ENCODE peak calls at places on chromosomes 16 and 17, in four cellular contexts. S is left ventricle myocardium inferior; I is CD8-positive, alpha-beta memory T cell; B is heart left ventricle. K is an unnamed sample.

GRCh38 chr17:75549246-75550138 is 24.0 kb downstream of the LLGL2 start:
- DNase-seq in S (no peak), B (no peak), I (no peak), K (no peak)

GRCh38 chr16:1941924-1942809 is 832 bp downstream of the MSRB1 start:
- DNase-seq in B (no peak), I (no peak), S (no peak), K (no peak)

GRCh38 chr16:66961065-66961744 is at the start of gene CES3:
- DNase-seq in I (peak), B (no peak), S (peak), K (peak)

GRCh38 chr17:67725232-67726206 is 7.8 kb downstream of the NOL11 start:
- DNase-seq in B (no peak), S (no peak), I (peak), K (peak)

GRCh38 chr16:84598391-84598750 is 19.5 kb downstream of the COTL1 start:
- DNase-seq in B (no peak), S (no peak), I (no peak), K (no peak)

GRCh38 chr17:44132275-44132821 is 8.9 kb upstream of the HDAC5 start:
- DNase-seq in I (no peak), S (no peak), B (no peak), K (no peak)

GRCh38 chr16:9900576-9900975 is 281.7 kb downstream of the GRIN2A start:
- DNase-seq in B (no peak), S (no peak), I (no peak), K (no peak)

GRCh38 chr17:64259922-64260321 is 3.1 kb downstream of the TEX2 start:
- DNase-seq in B (no peak), I (no peak), S (no peak), K (no peak)

GRCh38 chr16:88566158-88566557 is 4.0 kb upstream of the ZC3H18 start:
- DNase-seq in B (peak), I (no peak), S (no peak), K (no peak)

GRCh38 chr16:4783951-4784336 is 4.2 kb downstream of the SEPTIN12 start:
- DNase-seq in B (no peak), I (no peak), S (no peak), K (no peak)

GRCh38 chr17:74490716-74491115 is 24.3 kb downstream of the CD300A start:
- DNase-seq in B (no peak), S (no peak), I (no peak), K (no peak)

GRCh38 chr17:26782153-26782552 is 511.8 kb upstream of the WSB1 start:
- DNase-seq in B (peak), I (no peak), S (no peak), K (no peak)

GRCh38 chr17:77440571-77440981 is 299.8 kb downstream of the SEC14L1 start:
- DNase-seq in B (no peak), I (no peak), S (peak), K (no peak)

GRCh38 chr17:6420173-6420641 is 14.7 kb downstream of the AIPL1 start:
- DNase-seq in S (no peak), B (no peak), I (no peak), K (no peak)

GRCh38 chr17:49120166-49120565 is 12.4 kb upstream of the B4GALNT2 start:
- DNase-seq in I (no peak), B (no peak), S (no peak), K (no peak)
- H3K27ac ChIP-seq in I (no peak), B (no peak), S (no peak), K (no peak)

GRCh38 chr16:52283018-52283417 is 263.9 kb downstream of the TOX3 start:
- DNase-seq in S (no peak), I (no peak), B (no peak), K (no peak)

GRCh38 chr16:52283581-52284375 is 263.2 kb downstream of the TOX3 start:
- DNase-seq in B (no peak), S (no peak), I (no peak), K (peak)
- H3K27ac ChIP-seq in B (no peak), S (no peak), I (no peak), K (no peak)

DNA sequence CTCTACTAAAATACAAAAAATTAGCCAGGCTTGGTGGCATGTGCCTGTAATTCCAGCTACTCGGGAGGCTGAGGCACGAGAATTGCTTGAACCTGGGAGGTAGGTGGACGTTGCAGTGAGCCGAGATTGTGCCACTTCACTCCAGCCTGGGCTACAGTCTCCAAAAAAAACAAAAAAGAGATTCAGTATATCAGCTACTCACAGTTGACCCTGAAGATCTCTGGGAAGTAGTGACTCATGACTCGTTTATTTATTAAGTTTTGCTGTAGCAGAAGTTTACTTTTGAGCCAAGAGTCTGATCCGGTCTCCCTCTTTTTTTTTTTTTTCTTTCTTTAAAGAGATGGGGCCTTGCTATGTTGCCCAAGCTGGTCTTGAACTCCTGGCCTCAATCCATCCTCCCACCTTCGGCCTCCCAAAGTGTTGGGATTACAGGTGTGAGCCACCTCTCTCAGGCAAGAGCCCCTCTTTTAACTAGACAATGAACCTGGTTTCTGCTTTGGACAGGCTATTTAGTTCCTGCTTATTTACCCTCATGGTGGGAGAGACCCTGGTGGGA is 4.4 kb downstream of the MVP start:
- DNase-seq in B (no peak), S (no peak), I (no peak), K (no peak)
- H3K27ac ChIP-seq in B (peak), S (peak), I (no peak), K (peak)

DNA sequence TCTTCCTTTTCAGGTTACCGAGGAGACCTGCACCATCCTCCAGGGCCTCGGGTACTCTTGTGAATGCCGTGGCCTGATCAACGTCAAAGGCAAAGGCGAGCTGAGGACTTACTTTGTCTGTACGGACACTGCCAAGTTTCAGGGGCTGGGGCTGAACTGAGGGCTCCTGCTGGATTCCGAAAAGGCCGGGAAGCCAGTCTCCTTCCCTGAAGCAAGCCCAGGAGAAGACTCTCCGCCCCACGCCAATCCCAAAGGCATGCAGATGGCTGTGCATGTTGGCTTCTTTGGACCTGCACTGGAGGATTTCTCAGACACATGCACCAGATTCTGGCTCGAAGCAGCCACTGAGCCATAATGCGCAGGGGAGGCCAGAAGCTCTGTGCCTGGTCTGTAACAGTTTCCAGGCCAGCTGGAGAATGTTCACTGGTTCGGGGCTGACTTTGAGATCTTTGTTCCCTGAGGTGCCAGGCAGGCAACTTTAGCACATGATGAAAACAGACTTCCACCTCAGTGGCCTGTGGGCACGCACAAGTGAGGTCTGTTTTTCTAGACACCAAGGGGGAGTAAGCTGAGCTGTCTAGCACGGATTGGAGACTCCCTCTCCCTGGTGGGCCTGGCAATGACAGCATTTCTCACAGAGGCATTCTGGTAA is 49.1 kb downstream of the ADCY7 start:
- DNase-seq in I (no peak), S (no peak), B (peak), K (no peak)
- H3K27ac ChIP-seq in I (no peak), S (no peak), B (no peak), K (no peak)

GRCh38 chr17:45227631-45228120 is 6.0 kb downstream of the FMNL1 start:
- DNase-seq in S (no peak), I (no peak), B (no peak), K (no peak)
- H3K27ac ChIP-seq in S (peak), I (peak), B (peak), K (peak)

DNA sequence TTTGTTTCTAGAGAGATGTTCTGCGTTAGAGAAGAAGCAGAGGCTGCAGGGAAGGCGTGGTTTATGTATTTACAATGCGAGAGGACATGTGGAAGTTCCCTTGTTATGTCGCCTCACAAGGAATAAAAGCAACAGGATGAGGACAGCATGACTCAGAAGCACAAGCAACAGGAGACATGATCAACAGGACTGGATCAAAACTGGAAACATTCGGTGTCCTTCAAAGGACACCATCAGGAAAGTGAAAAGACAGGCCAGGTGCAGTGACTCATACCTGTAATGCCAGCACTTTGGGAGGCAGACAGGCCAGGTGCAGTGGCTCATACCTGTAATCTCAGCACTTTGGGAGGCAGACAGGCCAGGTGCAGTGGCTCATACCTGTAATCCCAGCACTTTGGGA is 52.6 kb downstream of the CCDC57 start:
- DNase-seq in S (no peak), B (no peak), I (no peak), K (no peak)
- H3K27ac ChIP-seq in S (no peak), B (no peak), I (no peak), K (no peak)

DNA sequence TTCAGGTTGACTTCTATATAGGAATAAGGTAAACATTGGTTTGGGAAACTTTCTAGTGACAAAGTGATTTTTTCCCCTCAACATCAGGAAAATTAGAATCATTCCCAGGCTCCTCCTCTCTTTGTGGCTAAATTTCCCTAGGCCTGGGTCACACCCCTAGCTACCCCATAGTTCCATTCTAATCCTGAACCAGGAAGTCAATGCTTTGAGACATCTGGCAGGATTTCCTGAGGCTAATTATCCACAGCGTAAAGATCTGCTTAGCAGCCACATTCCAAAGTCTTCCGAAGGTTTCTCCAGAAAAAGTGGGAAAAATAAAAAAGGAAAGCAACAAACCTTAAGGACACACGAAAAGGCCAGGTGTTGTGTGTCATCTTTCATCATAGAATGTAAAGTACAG is 60.3 kb upstream of the CORO6 start:
- DNase-seq in B (no peak), I (no peak), S (no peak), K (no peak)
- H3K27ac ChIP-seq in B (peak), I (no peak), S (peak), K (no peak)

DNA sequence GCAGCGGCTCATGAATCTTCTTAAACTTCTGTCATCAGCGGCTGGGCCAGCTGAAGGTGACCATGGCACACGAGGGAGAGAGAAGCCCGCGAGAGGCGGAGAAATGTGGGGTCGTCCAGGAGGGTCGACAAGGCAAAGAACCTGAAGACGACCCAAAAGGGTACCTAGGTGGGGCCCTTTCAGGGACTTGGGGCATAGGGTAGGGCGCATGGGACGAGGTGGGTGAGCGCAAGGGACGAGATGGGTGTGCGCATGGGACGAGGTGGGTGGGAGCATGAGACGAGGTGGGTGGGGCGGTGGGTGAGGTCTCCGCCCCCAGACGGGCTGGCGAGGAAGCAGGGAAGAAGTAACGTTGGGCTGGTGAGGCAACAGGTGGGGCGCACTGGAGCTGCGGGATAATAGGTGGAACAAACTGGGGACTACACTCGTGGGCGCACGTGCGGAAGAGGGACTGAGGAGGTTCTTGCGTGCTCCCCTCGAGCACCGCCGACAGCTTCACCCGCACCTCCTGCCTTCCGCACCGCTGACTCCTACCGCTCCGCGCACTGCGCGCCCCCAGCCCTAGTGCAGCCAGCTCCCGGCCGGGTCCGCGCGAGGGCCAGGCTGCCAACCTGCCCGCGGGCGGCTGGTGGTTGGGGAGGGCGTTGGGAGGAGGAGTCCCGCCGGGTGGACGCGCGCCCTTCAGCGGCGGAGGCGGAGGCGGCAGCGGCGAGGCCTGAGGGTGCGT is 23.2 kb upstream of the CRYM start:
- DNase-seq in I (peak), B (peak), S (peak), K (no peak)
- H3K27ac ChIP-seq in I (no peak), B (peak), S (peak), K (no peak)

GRCh38 chr16:29990883-29991570 is 4.4 kb downstream of the HIRIP3 start:
- DNase-seq in B (no peak), I (no peak), S (no peak), K (no peak)
- H3K27ac ChIP-seq in B (no peak), I (no peak), S (no peak), K (no peak)